ENCODE peak calls at places on chromosomes 13 and 19, in four cellular contexts. M is K562, K is SJCRH30, H is ovary. C is an unnamed sample.

GRCh38 chr19:3055741-3056453 is 6.4 kb downstream of the TLE5 start:
- DNase-seq in M (peak; percentile 62), K (peak; percentile 55), H (no peak), C (no peak)

GRCh38 chr13:48646791-48647190 is 6.9 kb upstream of the CYSLTR2 start:
- DNase-seq in M (no peak), K (no peak), H (no peak), C (no peak)

GRCh38 chr19:22545751-22546150 is 88.4 kb upstream of the ZNF492 start:
- DNase-seq in M (peak; percentile 61), K (peak; percentile 77), H (peak; percentile 59), C (peak; percentile 30)

GRCh38 chr19:16338470-16339360 is 14.1 kb downstream of the KLF2 start:
- DNase-seq in M (no peak), K (peak; percentile 70), H (no peak), C (no peak)

GRCh38 chr19:17889609-17890214 is 18.0 kb downstream of the SLC5A5 start:
- DNase-seq in M (peak; percentile 48), K (peak; percentile 78), H (no peak), C (no peak)

GRCh38 chr19:53991224-53992113 is at the start of gene CACNG6:
- DNase-seq in M (no peak), K (peak; percentile 94), H (no peak), C (no peak)

GRCh38 chr13:111659842-111660241 is 339.4 kb downstream of the TEX29 start:
- DNase-seq in M (no peak), K (no peak), H (peak; percentile 1), C (no peak)

GRCh38 chr13:87536899-87537298 is 134.3 kb upstream of the SLITRK5 start:
- DNase-seq in M (no peak), K (no peak), H (no peak), C (no peak)

GRCh38 chr19:36140289-36141038 is 598 bp downstream of the CAPNS1 start:
- DNase-seq in M (peak; percentile 59), K (peak; percentile 70), H (peak; percentile 65), C (peak; percentile 64)

GRCh38 chr13:30422056-30422914 is at the start of gene UBE2L5:
- DNase-seq in M (peak; percentile 65), K (peak; percentile 82), H (peak; percentile 76), C (peak; percentile 73)

GRCh38 chr13:26664942-26665341 is 95.6 kb downstream of the GPR12 start:
- DNase-seq in M (no peak), K (no peak), H (no peak), C (no peak)

GRCh38 chr19:32404939-32405430 is 585 bp upstream of the DPY19L3 start:
- DNase-seq in M (no peak), K (no peak), H (peak; percentile 58), C (peak; percentile 47)

GRCh38 chr13:46553521-46553885 is 533 bp downstream of the LRCH1 start:
- DNase-seq in M (peak; percentile 45), K (no peak), H (peak; percentile 35), C (no peak)

GRCh38 chr19:14073232-14073924 is 792 bp downstream of the MISP3 start:
- DNase-seq in M (peak; percentile 82), K (peak; percentile 81), H (peak; percentile 57), C (peak; percentile 82)

GRCh38 chr13:112636401-112636975 is 48.5 kb upstream of the TUBGCP3 start:
- DNase-seq in M (no peak), K (no peak), H (no peak), C (no peak)

GRCh38 chr13:28575200-28575599 is 80.3 kb upstream of the FLT1 start:
- DNase-seq in M (peak; percentile 52), K (peak; percentile 37), H (no peak), C (no peak)

GRCh38 chr13:98450495-98451167 is 126.3 kb downstream of the STK24 start:
- DNase-seq in M (no peak), K (no peak), H (no peak), C (peak; percentile 60)

GRCh38 chr13:71156550-71156949 is 710.5 kb downstream of the DACH1 start:
- DNase-seq in M (no peak), K (no peak), H (no peak), C (no peak)

GRCh38 chr19:11064831-11065303 is 24.4 kb upstream of the LDLR start:
- DNase-seq in M (peak; percentile 56), K (no peak), H (peak; percentile 69), C (no peak)

GRCh38 chr13:106566682-106567420 is 1.1 kb downstream of the ARGLU1 start:
- DNase-seq in M (no peak), K (peak; percentile 67), H (peak; percentile 54), C (peak; percentile 65)

GRCh38 chr13:39815345-39816111 is 160.1 kb downstream of the COG6 start:
- DNase-seq in M (no peak), K (peak; percentile 24), H (peak; percentile 57), C (no peak)

GRCh38 chr13:33072282-33072681 is 56.1 kb downstream of the KL start:
- DNase-seq in M (no peak), K (no peak), H (no peak), C (no peak)

GRCh38 chr19:18415177-18415867 is 3.9 kb upstream of the SSBP4 start:
- DNase-seq in M (peak; percentile 71), K (peak; percentile 60), H (peak; percentile 90), C (peak; percentile 93)

GRCh38 chr13:30744056-30744684 is 8.8 kb downstream of the ALOX5AP start:
- DNase-seq in M (no peak), K (no peak), H (peak; percentile 25), C (no peak)

GRCh38 chr19:2309734-2310362 is 1.9 kb upstream of the LINGO3 start:
- DNase-seq in M (no peak), K (peak; percentile 78), H (no peak), C (no peak)

GRCh38 chr13:112702341-112702982 is 12.6 kb downstream of the ATP11A start:
- DNase-seq in M (no peak), K (no peak), H (no peak), C (no peak)

GRCh38 chr13:75643182-75643581 is 7.1 kb downstream of the LMO7 start:
- DNase-seq in M (no peak), K (no peak), H (no peak), C (no peak)
- H3K4me3 ChIP-seq in M (no peak overlapping the region), K (no peak overlapping the region), H (no peak overlapping the region), C (no peak overlapping the region)

GRCh38 chr13:91144054-91144453 is 203.4 kb upstream of the MIR17HG start:
- DNase-seq in M (no peak), K (peak; percentile 57), H (no peak), C (no peak)
- H3K4me1 ChIP-seq in M (no peaks in the 10 kb centered on the region), K (peaks cover 47% of the 10 kb centered on the region), H (no peaks in the 10 kb centered on the region), C (no peaks in the 10 kb centered on the region)

GRCh38 chr19:38473201-38473600 is 39.7 kb downstream of the RYR1 start:
- DNase-seq in M (no peak), K (no peak), H (no peak), C (no peak)

GRCh38 chr19:38475176-38475575 is 41.7 kb downstream of the RYR1 start:
- DNase-seq in M (no peak), K (no peak), H (no peak), C (no peak)

GRCh38 chr19:38467541-38468525 is 34.3 kb downstream of the RYR1 start:
- DNase-seq in M (no peak), K (no peak), H (no peak), C (no peak)

GRCh38 chr19:38469151-38469550 is 35.7 kb downstream of the RYR1 start:
- DNase-seq in M (no peak), K (no peak), H (no peak), C (no peak)

GRCh38 chr19:38470788-38471480 is 37.4 kb downstream of the RYR1 start:
- DNase-seq in M (no peak), K (no peak), H (no peak), C (no peak)
- H3K27ac ChIP-seq in M (no peak overlapping the region), K (no peak overlapping the region), H (no peak overlapping the region), C (no peak overlapping the region)

DNA sequence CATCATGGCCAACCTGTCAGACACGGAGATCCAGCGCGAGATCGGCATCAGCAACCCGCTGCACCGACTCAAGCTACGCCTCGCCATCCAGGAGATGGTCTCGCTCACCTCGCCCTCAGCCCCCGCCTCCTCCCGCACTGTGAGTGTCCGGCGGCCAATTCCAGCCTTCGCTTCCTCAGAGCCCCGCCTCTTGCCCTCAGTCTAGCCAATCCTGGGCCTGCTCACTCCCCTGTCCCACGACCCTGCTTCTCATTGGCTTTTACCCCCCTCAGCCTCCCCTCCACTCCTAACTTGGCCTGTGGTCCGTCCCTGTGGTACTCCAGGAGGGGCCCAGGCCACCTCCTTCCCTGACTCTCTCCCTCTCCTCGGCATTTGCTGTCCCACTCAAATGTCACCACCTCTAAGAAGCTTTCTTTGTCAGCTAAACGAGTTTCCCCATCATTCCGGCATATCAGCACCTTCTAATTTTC is 12.3 kb downstream of the HRC start:
- DNase-seq in M (peak; percentile 77), K (peak; percentile 96), H (peak; percentile 39), C (peak; percentile 90)
- H3K4me3 ChIP-seq in M (peak overlapping the region; percentile 46), K (peak overlapping the region; percentile 55), H (no peak overlapping the region), C (peak overlapping the region; percentile 58)

C was measured in heart right ventricle.